ENCODE peak calls at places on chromosomes 16 and 17, in seven cellular contexts. B is endothelial cell of umbilical vein, O is GM23338, R is GM12878, E is HCT116, I is spleen, U is H1. J is an unnamed sample.

GRCh38 chr17:74199306-74200092 is 4.0 kb upstream of the RPL38 start:
- DNase-seq in B (peak), O (peak), R (no peak), E (no peak), I (peak), U (peak), J (peak)

GRCh38 chr17:6099492-6099891 is 29.3 kb downstream of the WSCD1 start:
- DNase-seq in B (no peak), O (no peak), R (no peak), E (no peak), I (no peak), U (no peak), J (no peak)

GRCh38 chr17:17557796-17558195 is 33.7 kb downstream of the PEMT start:
- DNase-seq in B (no peak), O (no peak), R (no peak), E (no peak), I (no peak), U (no peak), J (no peak)

GRCh38 chr17:18980682-18981384 is 23.7 kb downstream of the FAM83G start:
- DNase-seq in B (no peak), O (no peak), R (no peak), E (no peak), I (no peak), U (no peak), J (no peak)

GRCh38 chr16:48182979-48183537 is 27.3 kb upstream of the ABCC12 start:
- DNase-seq in B (no peak), O (no peak), R (peak), E (no peak), I (no peak), U (no peak), J (peak)

GRCh38 chr17:3576970-3577369 is 19.4 kb upstream of the TRPV3 start:
- DNase-seq in B (no peak), O (no peak), R (no peak), E (no peak), I (no peak), U (no peak), J (no peak)

GRCh38 chr17:40109471-40109824 is 9.1 kb upstream of the NR1D1 start:
- DNase-seq in B (peak), O (no peak), R (no peak), E (no peak), I (no peak), U (no peak), J (no peak)

GRCh38 chr17:7483238-7484066 is 714 bp upstream of the POLR2A start:
- DNase-seq in B (peak), O (peak), R (peak), E (peak), I (peak), U (peak), J (peak)

GRCh38 chr17:81599719-81600486 is 37.0 kb downstream of the NPLOC4 start:
- DNase-seq in B (peak), O (peak), R (no peak), E (no peak), I (no peak), U (no peak), J (no peak)

GRCh38 chr16:65956100-65956499 is 410.4 kb upstream of the CDH5 start:
- DNase-seq in B (no peak), O (no peak), R (no peak), E (no peak), I (no peak), U (no peak), J (no peak)

GRCh38 chr17:45639297-45639849 is 144.7 kb upstream of the CRHR1 start:
- DNase-seq in B (no peak), O (no peak), R (no peak), E (no peak), I (no peak), U (no peak), J (no peak)

GRCh38 chr17:50931003-50931878 is 65.1 kb upstream of the TOB1 start:
- DNase-seq in B (peak), O (peak), R (no peak), E (no peak), I (peak), U (peak), J (peak)

GRCh38 chr16:68363847-68364600 is 53.2 kb downstream of the PRMT7 start:
- DNase-seq in B (no peak), O (no peak), R (no peak), E (no peak), I (no peak), U (no peak), J (no peak)

GRCh38 chr17:27543464-27543856 is 87.2 kb downstream of the KSR1 start:
- DNase-seq in B (no peak), O (no peak), R (no peak), E (no peak), I (peak), U (no peak), J (no peak)

GRCh38 chr16:1909661-1910231 is 8.5 kb downstream of the HS3ST6 start:
- DNase-seq in B (no peak), O (no peak), R (no peak), E (no peak), I (no peak), U (no peak), J (no peak)

GRCh38 chr17:50134206-50135110 is 4.5 kb upstream of the SAMD14 start:
- DNase-seq in B (no peak), O (no peak), R (no peak), E (no peak), I (no peak), U (no peak), J (no peak)

GRCh38 chr17:78747479-78747878 is 34.6 kb downstream of the CYTH1 start:
- DNase-seq in B (no peak), O (no peak), R (no peak), E (no peak), I (no peak), U (no peak), J (no peak)

GRCh38 chr17:19991252-19991885 is 13.7 kb upstream of the AKAP10 start:
- DNase-seq in B (no peak), O (no peak), R (no peak), E (no peak), I (no peak), U (no peak), J (no peak)

GRCh38 chr16:25174285-25174684 is 42.5 kb upstream of the AQP8 start:
- DNase-seq in B (no peak), O (no peak), R (no peak), E (no peak), I (no peak), U (no peak), J (no peak)

GRCh38 chr16:21953541-21953902 is 361 bp downstream of the UQCRC2 start:
- DNase-seq in B (no peak), O (no peak), R (no peak), E (no peak), I (no peak), U (no peak), J (peak)

GRCh38 chr16:17729820-17730219 is 259.1 kb upstream of the XYLT1 start:
- DNase-seq in B (no peak), O (no peak), R (no peak), E (no peak), I (no peak), U (no peak), J (no peak)

GRCh38 chr17:12137859-12138258 is 117.2 kb downstream of the MAP2K4 start:
- DNase-seq in B (no peak), O (no peak), R (no peak), E (no peak), I (no peak), U (no peak), J (no peak)

GRCh38 chr17:19771971-19772630 is 24.0 kb upstream of the ALDH3A1 start:
- DNase-seq in B (no peak), O (no peak), R (no peak), E (no peak), I (no peak), U (no peak), J (no peak)

GRCh38 chr17:73269329-73269615 is 7.6 kb upstream of the CPSF4L start:
- DNase-seq in B (no peak), O (no peak), R (no peak), E (no peak), I (no peak), U (no peak), J (no peak)

GRCh38 chr16:67185003-67185865 is 1.5 kb upstream of the MATCAP1 start:
- DNase-seq in B (peak), O (peak), R (no peak), E (peak), I (peak), U (peak), J (peak)
- TF ChIP-seq POLR2AphosphoS5 in B (peak), O (no peak), R (no peak), E (peak), I (peak), U (no peak), J (peak)

DNA sequence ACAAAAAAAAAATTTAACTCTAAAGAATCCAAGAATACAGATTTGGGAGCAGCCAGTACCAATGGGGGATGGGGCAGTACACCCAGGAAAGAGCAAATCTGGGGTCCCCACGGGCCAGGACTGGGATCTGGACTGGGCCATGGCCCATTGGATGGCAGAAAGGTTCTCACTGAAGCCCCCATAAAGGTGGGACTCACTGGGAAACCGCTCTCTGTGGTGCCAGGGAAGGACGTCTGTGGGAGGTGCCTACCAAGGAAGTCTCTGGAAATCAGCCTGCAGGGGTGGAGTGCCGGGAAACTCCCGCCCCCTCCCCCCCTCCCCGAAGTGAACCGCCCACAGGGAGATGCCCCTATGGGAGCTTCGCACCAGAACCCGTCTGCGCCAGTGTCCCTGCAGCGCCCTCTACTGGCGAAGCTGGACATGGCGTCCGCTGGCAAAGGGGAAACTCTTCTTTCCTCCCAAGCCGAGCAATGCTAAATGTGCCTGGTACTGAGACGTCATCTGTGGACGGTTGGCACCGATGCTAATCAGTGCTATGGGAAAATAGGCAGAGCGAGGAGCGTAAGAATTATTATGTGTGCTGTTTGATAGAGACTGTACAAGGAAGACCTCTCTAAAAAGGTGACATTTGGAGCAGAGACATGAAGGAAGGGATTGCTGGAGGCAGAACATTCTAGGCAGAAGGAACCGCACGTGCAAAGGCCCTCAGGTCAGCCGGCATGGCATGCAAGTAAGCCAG is 671.1 kb downstream of the WWOX start:
- DNase-seq in B (no peak), O (peak), R (no peak), E (no peak), I (peak), U (peak), J (peak)
- TF ChIP-seq POLR2AphosphoS5 in B (no peak), O (no peak), R (no peak), E (no peak), I (no peak), U (no peak), J (no peak)

GRCh38 chr17:77738666-77739531 is 219.6 kb upstream of the TNRC6C start:
- DNase-seq in B (no peak), O (no peak), R (no peak), E (no peak), I (peak), U (peak), J (no peak)
- TF ChIP-seq POLR2AphosphoS5 in B (no peak), O (no peak), R (no peak), E (no peak), I (no peak), U (no peak), J (no peak)

GRCh38 chr17:41665566-41666335 is 22.9 kb upstream of the EIF1 start:
- DNase-seq in B (peak), O (peak), R (peak), E (peak), I (peak), U (peak), J (peak)
- TF ChIP-seq POLR2AphosphoS5 in B (peak), O (peak), R (no peak), E (peak), I (peak), U (no peak), J (peak)

DNA sequence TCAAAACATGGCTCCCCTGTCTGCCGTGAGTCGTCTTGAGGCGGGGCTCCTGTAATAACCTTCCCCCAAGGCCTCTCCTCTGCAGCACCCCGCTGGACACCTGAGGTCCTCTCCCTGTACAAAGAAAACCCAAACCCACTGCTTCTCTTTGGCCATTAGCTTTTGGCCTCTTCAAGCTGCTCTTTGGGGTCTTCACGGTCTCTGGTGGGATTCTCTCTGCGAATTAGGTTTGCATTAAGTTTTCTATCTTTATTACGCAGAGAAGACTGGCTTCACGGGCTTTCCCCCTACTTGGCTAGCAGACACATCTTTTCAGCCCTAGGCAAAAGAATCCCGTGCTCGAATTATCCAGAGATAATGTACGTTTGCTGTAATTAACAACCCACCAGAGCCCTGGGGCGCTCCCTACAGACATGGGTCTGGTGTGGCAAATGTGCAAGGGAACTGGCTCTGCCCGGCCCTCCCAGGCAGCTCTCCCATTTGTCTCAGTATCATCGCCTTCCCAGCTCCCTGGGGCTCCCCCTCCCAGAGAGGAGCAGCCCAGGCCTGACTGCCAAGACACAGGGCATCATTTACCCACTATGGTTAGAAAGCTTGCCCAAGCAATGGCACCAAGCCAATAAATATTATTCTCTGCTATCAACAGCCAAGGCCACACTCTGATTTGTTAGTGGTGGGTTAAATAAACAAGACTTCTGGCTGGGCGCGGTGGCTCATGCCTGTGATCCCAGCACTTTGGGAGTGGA is 24.7 kb upstream of the KLHDC4 start:
- DNase-seq in B (no peak), O (no peak), R (no peak), E (no peak), I (no peak), U (no peak), J (no peak)
- TF ChIP-seq POLR2AphosphoS5 in B (no peak), O (no peak), R (no peak), E (no peak), I (no peak), U (no peak), J (no peak)

J was measured in upper lobe of left lung.